ENCODE peak calls at places on chromosomes 6 and 20, in nine cellular contexts. L, F, J, O, E, Z, W, S and U are unnamed samples. For H3K36me3, the result is how much of the 10 kb centered on the place peaks cover.

GRCh38 chr6:73983367-73983766 is 287.4 kb downstream of the CD109 start:
- DNase-seq in L (no peak), F (no peak), J (no peak), O (no peak), E (no peak), Z (no peak), W (no peak), S (no peak), U (no peak)

GRCh38 chr20:5550738-5551529 is 199.3 kb upstream of the SHLD1 start:
- DNase-seq in L (no peak), F (no peak), J (no peak), O (no peak), E (no peak), Z (no peak), W (no peak), S (no peak), U (no peak)

GRCh38 chr20:47031821-47032220 is 137.2 kb downstream of the EYA2 start:
- DNase-seq in L (no peak), F (no peak), J (no peak), O (no peak), E (no peak), Z (no peak), W (no peak), S (no peak), U (no peak)

GRCh38 chr6:3209114-3210023 is 18.1 kb downstream of the TUBB2B start:
- DNase-seq in L (peak), F (no peak), J (no peak), O (peak), E (peak), Z (peak), W (peak), S (peak), U (no peak)

GRCh38 chr6:92683769-92684168 is 735.6 kb downstream of the EPHA7 start:
- DNase-seq in L (no peak), F (no peak), J (no peak), O (no peak), E (no peak), Z (no peak), W (no peak), S (no peak), U (no peak)

GRCh38 chr6:36607782-36608386 is 13.7 kb downstream of the SRSF3 start:
- DNase-seq in L (no peak), F (no peak), J (no peak), O (no peak), E (no peak), Z (no peak), W (peak), S (no peak), U (no peak)

GRCh38 chr6:20217900-20218299 is 5.6 kb upstream of the MBOAT1 start:
- DNase-seq in L (no peak), F (peak), J (no peak), O (no peak), E (no peak), Z (no peak), W (no peak), S (no peak), U (no peak)

GRCh38 chr20:8209061-8209460 is 77.0 kb downstream of the PLCB1 start:
- DNase-seq in L (no peak), F (no peak), J (no peak), O (no peak), E (no peak), Z (no peak), W (no peak), S (no peak), U (no peak)

GRCh38 chr20:36461600-36462439 is 79.5 kb upstream of the MYL9 start:
- DNase-seq in L (peak), F (peak), J (no peak), O (peak), E (peak), Z (peak), W (peak), S (no peak), U (peak)

GRCh38 chr6:91376686-91377085 is 789.8 kb upstream of the MAP3K7 start:
- DNase-seq in L (no peak), F (no peak), J (no peak), O (no peak), E (peak), Z (no peak), W (no peak), S (peak), U (no peak)

GRCh38 chr20:62504323-62504722 is 28.5 kb upstream of the GATA5 start:
- DNase-seq in L (no peak), F (no peak), J (no peak), O (no peak), E (no peak), Z (no peak), W (no peak), S (no peak), U (no peak)

GRCh38 chr6:35427851-35428321 is 24.3 kb upstream of the FANCE start:
- DNase-seq in L (no peak), F (no peak), J (no peak), O (no peak), E (no peak), Z (no peak), W (no peak), S (no peak), U (no peak)

GRCh38 chr6:44088827-44089590 is 38.2 kb downstream of the MRPL14 start:
- DNase-seq in L (no peak), F (no peak), J (no peak), O (no peak), E (no peak), Z (no peak), W (no peak), S (no peak), U (no peak)

GRCh38 chr6:72811971-72812421 is 190.1 kb downstream of the KCNQ5 start:
- DNase-seq in L (no peak), F (no peak), J (no peak), O (no peak), E (no peak), Z (no peak), W (no peak), S (no peak), U (no peak)

GRCh38 chr20:25397081-25397480 is 6.4 kb upstream of the ABHD12 start:
- DNase-seq in L (no peak), F (no peak), J (no peak), O (no peak), E (peak), Z (no peak), W (no peak), S (no peak), U (no peak)

GRCh38 chr6:11139051-11139960 is 27.8 kb upstream of the ERVFRD-1 start:
- DNase-seq in L (no peak), F (no peak), J (no peak), O (no peak), E (no peak), Z (no peak), W (no peak), S (peak), U (no peak)

GRCh38 chr6:28738396-28738765 is 185.4 kb downstream of the TRIM27 start:
- DNase-seq in L (no peak), F (no peak), J (peak), O (no peak), E (no peak), Z (no peak), W (no peak), S (no peak), U (no peak)

GRCh38 chr6:161554883-161555282 is 281.0 kb upstream of the AGPAT4 start:
- DNase-seq in L (no peak), F (no peak), J (no peak), O (no peak), E (no peak), Z (no peak), W (no peak), S (no peak), U (no peak)

GRCh38 chr6:8539446-8539845 is 104.1 kb upstream of the SLC35B3 start:
- DNase-seq in L (no peak), F (no peak), J (no peak), O (no peak), E (no peak), Z (no peak), W (no peak), S (no peak), U (no peak)

GRCh38 chr6:19554356-19555225 is 282.6 kb upstream of the ID4 start:
- DNase-seq in L (no peak), F (no peak), J (no peak), O (no peak), E (no peak), Z (no peak), W (no peak), S (no peak), U (no peak)

GRCh38 chr20:34904202-34904621 is 27.8 kb downstream of the ACSS2 start:
- DNase-seq in L (no peak), F (no peak), J (no peak), O (no peak), E (no peak), Z (no peak), W (no peak), S (no peak), U (no peak)

GRCh38 chr6:25302677-25303128 is 23.5 kb downstream of the CARMIL1 start:
- DNase-seq in L (no peak), F (no peak), J (no peak), O (no peak), E (no peak), Z (no peak), W (no peak), S (no peak), U (no peak)

GRCh38 chr6:38320817-38321216 is 318.9 kb downstream of the BTBD9 start:
- DNase-seq in L (no peak), F (no peak), J (no peak), O (no peak), E (no peak), Z (no peak), W (no peak), S (no peak), U (no peak)

GRCh38 chr6:169521825-169522224 is 180.0 kb downstream of the WDR27 start:
- DNase-seq in L (no peak), F (no peak), J (no peak), O (no peak), E (no peak), Z (no peak), W (no peak), S (no peak), U (no peak)

GRCh38 chr20:47352332-47353223 is 3.9 kb downstream of the ZMYND8 start:
- DNase-seq in L (no peak), F (peak), J (no peak), O (no peak), E (peak), Z (peak), W (no peak), S (no peak), U (peak)

GRCh38 chr6:157264701-157265100 is 58.6 kb downstream of the TMEM242 start:
- DNase-seq in L (no peak), F (no peak), J (no peak), O (no peak), E (no peak), Z (no peak), W (peak), S (no peak), U (no peak)

GRCh38 chr6:32945106-32945761 is 4.4 kb upstream of the HLA-DMB start:
- DNase-seq in L (no peak), F (no peak), J (no peak), O (no peak), E (peak), Z (no peak), W (no peak), S (no peak), U (no peak)

GRCh38 chr6:43840490-43841218 is 70.6 kb downstream of the VEGFA start:
- DNase-seq in L (no peak), F (no peak), J (no peak), O (no peak), E (no peak), Z (no peak), W (no peak), S (no peak), U (no peak)

GRCh38 chr20:52601295-52601971 is 370.7 kb upstream of the TSHZ2 start:
- DNase-seq in L (no peak), F (no peak), J (no peak), O (no peak), E (no peak), Z (no peak), W (no peak), S (no peak), U (no peak)

GRCh38 chr6:7445076-7445475 is 55.5 kb downstream of the RIOK1 start:
- DNase-seq in L (no peak), F (no peak), J (no peak), O (no peak), E (no peak), Z (no peak), W (no peak), S (no peak), U (no peak)

GRCh38 chr6:92790381-92790780 is 629.0 kb downstream of the EPHA7 start:
- DNase-seq in L (no peak), F (no peak), J (no peak), O (no peak), E (no peak), Z (no peak), W (no peak), S (no peak), U (no peak)

GRCh38 chr20:55057779-55058415 is 582.5 kb downstream of the DOK5 start:
- DNase-seq in L (no peak), F (no peak), J (no peak), O (no peak), E (no peak), Z (no peak), W (no peak), S (no peak), U (no peak)
- TF ChIP-seq CTCF in L (no peak), F (peak), J (no peak), O (no peak), E (peak), Z (peak), W (peak), S (peak), U (peak)

DNA sequence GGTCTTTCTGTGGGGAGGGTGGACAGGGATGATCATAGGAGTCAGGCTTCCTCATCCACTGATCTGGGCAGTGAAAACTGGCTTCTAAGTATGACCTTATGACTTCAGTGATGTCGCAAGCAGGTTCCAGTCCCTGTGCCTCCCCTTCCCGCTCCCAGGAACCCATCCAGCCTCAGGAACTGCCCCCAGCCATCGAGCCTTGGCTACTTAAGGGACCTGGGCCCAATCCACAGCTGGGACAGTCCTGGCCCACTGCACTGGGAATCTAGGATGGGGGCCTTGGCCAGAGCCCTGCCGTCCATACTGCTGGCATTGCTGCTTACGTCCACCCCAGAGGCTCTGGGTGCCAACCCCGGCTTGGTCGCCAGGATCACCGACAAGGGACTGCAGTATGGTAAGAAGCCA is at the start of gene LBP:
- DNase-seq in L (peak), F (no peak), J (no peak), O (no peak), E (no peak), Z (no peak), W (no peak), S (no peak), U (no peak)
- H3K36me3 ChIP-seq in L (under half), F (under half), J (under half), O (under half), E (under half), Z (under half), W (under half), S (under half), U (under half)

DNA sequence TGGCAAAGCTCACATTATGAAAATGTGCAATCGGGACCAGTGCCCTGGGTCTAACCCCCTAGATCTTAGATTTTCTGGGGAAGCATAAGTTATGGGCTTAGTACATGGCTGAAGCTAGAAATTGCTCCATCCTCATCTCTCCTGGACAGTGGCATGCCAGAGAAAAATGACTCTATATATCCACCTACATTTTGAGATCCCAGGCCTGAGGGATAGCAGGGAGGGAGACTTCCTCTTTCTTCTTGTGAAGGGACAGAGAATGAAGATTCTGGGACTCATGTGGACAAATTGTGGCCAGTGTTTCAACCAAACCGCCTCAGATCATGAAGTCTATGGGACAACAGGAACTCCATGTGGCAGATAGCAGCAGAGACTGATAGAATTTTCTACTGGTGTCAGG is 35.4 kb downstream of the GSTA2 start:
- DNase-seq in L (no peak), F (no peak), J (no peak), O (no peak), E (no peak), Z (no peak), W (no peak), S (no peak), U (no peak)
- TF ChIP-seq CTCF in L (no peak), F (no peak), J (no peak), O (no peak), E (no peak), Z (no peak), W (no peak), S (no peak), U (no peak)

GRCh38 chr20:32440069-32440757 is 82.1 kb downstream of the ASXL1 start:
- DNase-seq in L (no peak), F (no peak), J (no peak), O (no peak), E (no peak), Z (no peak), W (no peak), S (no peak), U (no peak)

GRCh38 chr20:32437391-32438074 is 79.4 kb downstream of the ASXL1 start:
- DNase-seq in L (no peak), F (no peak), J (no peak), O (no peak), E (no peak), Z (no peak), W (no peak), S (no peak), U (no peak)

GRCh38 chr20:32440758-32441078 is 82.6 kb downstream of the ASXL1 start:
- DNase-seq in L (no peak), F (no peak), J (no peak), O (no peak), E (no peak), Z (no peak), W (no peak), S (no peak), U (no peak)

GRCh38 chr20:32438331-32438858 is 80.3 kb downstream of the ASXL1 start:
- DNase-seq in L (no peak), F (no peak), J (no peak), O (no peak), E (no peak), Z (no peak), W (no peak), S (no peak), U (no peak)

DNA sequence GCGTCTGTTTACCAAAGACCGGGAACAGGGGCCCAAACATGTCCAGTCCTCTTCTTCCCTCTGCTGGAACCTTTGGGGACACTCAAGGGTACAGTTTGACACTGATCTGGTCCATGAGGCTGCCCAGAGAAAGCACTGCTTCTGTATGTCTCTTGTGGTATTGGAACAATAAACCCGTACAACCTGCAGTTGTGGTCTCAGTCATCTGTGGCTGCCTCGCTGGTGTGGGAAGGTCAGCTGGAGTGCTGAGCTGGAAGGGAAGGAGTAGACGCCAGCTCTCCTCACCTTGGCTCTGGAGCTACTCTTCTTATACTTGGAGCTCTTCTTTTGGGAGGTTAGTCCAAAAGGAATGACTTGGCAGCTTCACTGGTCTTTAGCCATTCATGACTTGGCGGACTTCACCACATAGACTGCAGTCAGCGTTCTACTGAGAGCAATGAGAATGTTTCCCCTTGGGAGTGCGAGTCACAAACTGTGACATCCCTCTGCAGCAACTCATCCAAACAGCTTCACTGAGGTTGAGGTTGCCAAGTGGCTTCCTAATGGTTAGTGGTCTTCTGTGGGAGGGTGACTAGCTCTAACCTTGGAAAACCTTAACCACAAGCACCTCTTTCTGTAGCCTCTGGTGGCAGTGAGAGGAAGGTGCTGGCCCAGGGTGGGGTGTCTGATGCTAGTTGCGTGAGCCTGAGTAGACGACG is 81.2 kb downstream of the ASXL1 start:
- DNase-seq in L (no peak), F (no peak), J (no peak), O (no peak), E (no peak), Z (no peak), W (no peak), S (no peak), U (no peak)
- H3K36me3 ChIP-seq in L (half or more), F (under half), J (half or more), O (under half), E (under half), Z (half or more), W (half or more), S (under half), U (half or more)

GRCh38 chr6:53352360-53352759 is 3.6 kb upstream of the ELOVL5 start:
- DNase-seq in L (no peak), F (no peak), J (no peak), O (no peak), E (no peak), Z (no peak), W (no peak), S (no peak), U (no peak)
- TF ChIP-seq CTCF in L (no peak), F (no peak), J (no peak), O (no peak), E (no peak), Z (no peak), W (no peak), S (no peak), U (no peak)

DNA sequence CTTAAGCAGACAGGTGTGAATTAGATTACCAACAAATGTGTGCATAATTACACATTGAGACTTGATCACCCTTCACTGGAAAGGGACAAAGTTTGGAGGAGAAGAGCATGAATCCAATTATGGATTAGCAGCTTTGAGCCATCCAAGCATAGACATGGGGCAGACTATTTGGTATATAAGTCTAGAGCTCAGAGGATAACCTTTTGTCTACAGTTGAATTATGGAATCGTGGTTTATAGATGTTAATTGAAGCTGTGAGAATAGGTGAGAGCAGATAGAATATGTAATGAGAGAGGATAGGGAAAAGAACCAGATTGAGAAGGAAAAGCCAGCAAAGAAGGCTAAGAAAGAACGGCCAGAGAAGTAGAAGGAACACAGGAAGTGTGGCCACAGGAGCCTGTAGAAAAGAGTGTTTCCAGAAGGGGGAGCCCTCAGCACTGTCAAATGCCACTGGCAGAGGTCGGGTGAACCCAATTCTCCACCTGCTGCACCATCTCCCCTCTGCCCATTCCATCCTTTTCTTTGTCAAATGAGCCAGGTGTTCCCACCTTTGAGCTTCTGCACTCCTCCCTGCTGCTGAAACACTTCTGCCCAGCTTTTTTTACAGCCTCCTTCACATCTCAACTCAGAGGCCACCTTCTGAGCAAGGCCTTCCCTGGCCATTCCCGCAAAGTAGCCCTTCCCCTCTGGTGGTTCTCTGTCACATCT is 7.3 kb downstream of the DNTTIP1 start:
- DNase-seq in L (no peak), F (peak), J (no peak), O (peak), E (peak), Z (no peak), W (peak), S (peak), U (peak)
- H3K36me3 ChIP-seq in L (half or more), F (under half), J (half or more), O (under half), E (under half), Z (half or more), W (half or more), S (under half), U (half or more)